ENCODE peak calls at places on chromosome 13, in seven cellular contexts. X, N, R, M, E, I and S are unnamed samples.

GRCh38 chr13:106277483-106278154 is 257.8 kb downstream of the EFNB2 start:
- DNase-seq in X (no peak), N (peak), R (no peak), M (no peak), E (no peak), I (no peak), S (no peak)

GRCh38 chr13:101949681-101950080 is 452.2 kb downstream of the FGF14 start:
- DNase-seq in X (no peak), N (no peak), R (no peak), M (no peak), E (no peak), I (no peak), S (no peak)

GRCh38 chr13:106155411-106155810 is 380.1 kb downstream of the EFNB2 start:
- DNase-seq in X (peak), N (no peak), R (no peak), M (no peak), E (no peak), I (peak), S (no peak)

GRCh38 chr13:68064371-68064770 is 834.2 kb upstream of the PCDH9 start:
- DNase-seq in X (no peak), N (no peak), R (no peak), M (no peak), E (no peak), I (no peak), S (no peak)

GRCh38 chr13:27450921-27451461 is 627 bp upstream of the MTIF3 start:
- DNase-seq in X (peak), N (peak), R (peak), M (no peak), E (peak), I (peak), S (no peak)

GRCh38 chr13:113864303-113864890 is 521 bp upstream of the GAS6 start:
- DNase-seq in X (no peak), N (no peak), R (peak), M (no peak), E (peak), I (peak), S (no peak)

GRCh38 chr13:50539791-50540530 is 303.5 kb downstream of the DLEU7 start:
- DNase-seq in X (no peak), N (no peak), R (no peak), M (no peak), E (no peak), I (no peak), S (no peak)

GRCh38 chr13:109427148-109427547 is 359.2 kb downstream of the IRS2 start:
- DNase-seq in X (no peak), N (no peak), R (no peak), M (no peak), E (no peak), I (no peak), S (no peak)

GRCh38 chr13:45108716-45109706 is 11.3 kb upstream of the GTF2F2 start:
- DNase-seq in X (peak), N (no peak), R (no peak), M (no peak), E (no peak), I (peak), S (no peak)

GRCh38 chr13:87295636-87296035 is 375.5 kb upstream of the SLITRK5 start:
- DNase-seq in X (no peak), N (no peak), R (no peak), M (no peak), E (no peak), I (no peak), S (no peak)

GRCh38 chr13:104937881-104938280 is 1597.6 kb downstream of the EFNB2 start:
- DNase-seq in X (no peak), N (no peak), R (no peak), M (no peak), E (no peak), I (no peak), S (no peak)

GRCh38 chr13:41463823-41464602 is 6.7 kb downstream of the RGCC start:
- DNase-seq in X (no peak), N (no peak), R (no peak), M (no peak), E (no peak), I (no peak), S (no peak)

GRCh38 chr13:28609936-28610335 is 49.0 kb upstream of the POMP start:
- DNase-seq in X (no peak), N (no peak), R (no peak), M (peak), E (no peak), I (peak), S (peak)

GRCh38 chr13:24208314-24208713 is 47.8 kb downstream of the SPATA13 start:
- DNase-seq in X (peak), N (no peak), R (no peak), M (peak), E (no peak), I (peak), S (peak)

GRCh38 chr13:80131204-80131603 is 209.7 kb downstream of the SPRY2 start:
- DNase-seq in X (no peak), N (peak), R (peak), M (no peak), E (no peak), I (peak), S (no peak)

GRCh38 chr13:33284016-33284415 is 1.5 kb downstream of the STARD13 start:
- DNase-seq in X (no peak), N (no peak), R (no peak), M (no peak), E (no peak), I (peak), S (no peak)

GRCh38 chr13:54573186-54573585 is 1544.6 kb downstream of the OLFM4 start:
- DNase-seq in X (no peak), N (no peak), R (no peak), M (no peak), E (no peak), I (no peak), S (no peak)

GRCh38 chr13:113566227-113566561 is 18.4 kb upstream of the TFDP1 start:
- DNase-seq in X (no peak), N (no peak), R (no peak), M (no peak), E (peak), I (no peak), S (no peak)

GRCh38 chr13:44465318-44465717 is 91.7 kb downstream of the SERP2 start:
- DNase-seq in X (no peak), N (no peak), R (no peak), M (no peak), E (no peak), I (peak), S (no peak)

GRCh38 chr13:45658586-45659235 is 43.2 kb upstream of the ERICH6B start:
- DNase-seq in X (no peak), N (no peak), R (no peak), M (no peak), E (no peak), I (peak), S (peak)

GRCh38 chr13:83798731-83799130 is 83.5 kb downstream of the SLITRK1 start:
- DNase-seq in X (no peak), N (no peak), R (no peak), M (no peak), E (no peak), I (no peak), S (peak)

DNA sequence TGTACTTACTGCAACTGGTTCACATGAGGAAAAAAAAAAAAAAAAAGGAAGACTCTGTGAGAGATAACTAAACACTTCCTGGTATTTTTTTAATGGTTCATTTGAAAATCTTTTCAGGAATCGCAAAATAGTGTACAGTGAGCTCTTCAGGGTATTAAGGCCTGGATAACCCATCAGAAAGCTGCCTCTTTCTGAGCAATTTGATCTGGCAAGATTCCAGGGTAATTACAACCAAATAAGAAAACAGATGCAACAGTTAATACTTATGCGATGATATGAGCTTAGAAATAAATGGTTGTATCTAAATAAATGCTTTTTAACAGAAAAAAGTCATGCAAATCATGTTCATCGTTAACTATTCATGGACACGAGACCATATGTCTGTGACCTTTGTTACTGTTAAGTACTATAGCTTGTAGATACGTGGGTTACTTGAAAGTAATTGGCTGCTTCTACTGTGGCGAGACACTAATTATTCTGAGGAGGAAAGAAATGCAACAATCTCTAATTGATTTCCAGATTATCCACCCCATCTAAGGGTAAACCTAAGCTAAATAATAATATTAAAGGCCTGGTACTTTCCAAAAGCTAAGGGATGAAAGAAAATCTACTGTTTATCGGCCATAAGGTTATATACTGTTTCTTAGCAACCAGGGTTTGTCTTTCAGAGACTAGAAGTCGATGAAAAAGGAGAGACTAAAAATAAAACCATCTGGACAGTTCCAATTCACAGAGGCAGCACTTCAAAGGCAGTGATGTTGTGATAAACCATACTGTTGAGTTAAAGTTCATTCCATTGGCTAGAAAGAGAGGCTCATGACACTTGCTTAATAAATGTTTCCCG is 1.7 kb downstream of the EPSTI1 start:
- DNase-seq in X (no peak), N (no peak), R (peak), M (no peak), E (no peak), I (peak), S (no peak)
- H3K4me3 ChIP-seq in X (peak), N (no peak), R (no peak), M (no peak), E (no peak), I (no peak), S (no peak)

GRCh38 chr13:75762066-75762937 is 126.2 kb downstream of the LMO7 start:
- DNase-seq in X (no peak), N (no peak), R (no peak), M (no peak), E (no peak), I (no peak), S (no peak)

GRCh38 chr13:75759531-75759930 is 123.4 kb downstream of the LMO7 start:
- DNase-seq in X (no peak), N (no peak), R (no peak), M (no peak), E (no peak), I (no peak), S (no peak)

GRCh38 chr13:75762967-75763366 is 126.8 kb downstream of the LMO7 start:
- DNase-seq in X (no peak), N (no peak), R (no peak), M (no peak), E (no peak), I (no peak), S (no peak)

GRCh38 chr13:75761373-75761772 is 125.2 kb downstream of the LMO7 start:
- DNase-seq in X (no peak), N (no peak), R (no peak), M (no peak), E (no peak), I (no peak), S (no peak)

DNA sequence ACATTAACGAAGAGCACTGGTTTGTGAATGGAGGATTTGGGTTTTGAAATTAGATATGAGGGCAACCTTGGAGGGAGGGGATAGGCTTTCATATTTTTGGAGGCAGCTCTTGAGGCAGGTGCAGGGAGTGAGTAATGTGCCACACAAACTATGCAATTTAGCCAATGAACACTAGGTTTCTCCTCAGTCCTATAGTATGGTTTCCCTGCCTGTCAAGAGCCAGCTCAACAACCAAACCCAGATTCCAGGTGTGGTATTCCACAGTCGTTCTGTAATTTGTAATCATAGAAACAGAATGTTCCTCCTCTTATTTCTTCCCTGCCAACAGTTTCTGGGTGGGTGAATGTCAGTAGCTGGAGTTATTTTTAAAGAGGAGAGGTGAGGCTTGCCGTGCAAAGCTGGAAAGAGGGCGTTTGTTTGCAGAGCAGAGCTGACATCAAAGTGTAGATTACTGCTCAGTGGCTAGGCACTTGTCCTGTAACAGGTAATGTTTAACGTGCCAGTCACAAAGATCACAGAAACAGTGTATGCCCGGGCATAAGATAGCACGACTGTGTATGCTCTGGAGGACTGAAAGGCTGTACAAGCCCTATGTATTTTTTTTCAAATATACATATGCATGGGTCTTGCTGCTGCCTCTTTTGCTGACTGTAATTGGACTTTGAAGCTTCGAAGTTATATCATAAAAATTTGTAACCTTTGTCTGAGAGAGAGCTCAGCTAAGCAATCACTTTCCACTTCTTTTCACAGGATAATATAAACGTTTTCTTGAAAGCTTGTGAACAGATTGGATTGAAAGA is 124.3 kb downstream of the LMO7 start:
- DNase-seq in X (no peak), N (no peak), R (no peak), M (no peak), E (no peak), I (peak), S (no peak)
- H3K4me3 ChIP-seq in X (peak), N (no peak), R (no peak), M (no peak), E (no peak), I (no peak), S (no peak)

DNA sequence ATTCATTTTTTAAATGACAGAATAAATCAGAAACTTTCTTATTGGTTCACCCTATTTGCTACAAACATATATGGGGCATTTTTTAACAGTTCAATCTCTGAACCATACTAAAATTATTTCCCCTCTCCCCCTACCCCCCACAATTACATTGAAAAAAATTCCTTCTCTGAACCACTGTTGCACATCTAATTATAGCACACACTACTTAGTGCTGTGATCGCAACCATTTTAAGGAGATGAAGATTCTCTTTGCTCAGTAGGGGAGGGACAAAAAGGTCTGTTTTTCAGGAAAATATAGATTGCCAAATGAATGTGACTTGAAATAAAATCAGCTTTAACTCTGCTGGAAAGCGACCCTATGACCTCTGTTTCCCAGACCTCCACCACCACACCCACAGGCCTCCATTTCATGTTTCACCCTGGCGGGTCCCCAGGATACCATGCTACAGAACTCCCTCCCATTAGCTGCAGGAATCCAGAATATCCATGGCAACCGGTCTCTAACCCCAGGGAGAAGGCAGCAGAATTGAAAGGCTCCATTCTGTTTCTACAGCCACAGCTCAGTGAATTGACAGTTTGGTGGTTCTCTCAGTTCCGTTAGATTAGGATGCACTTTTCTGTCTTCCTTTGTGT is 286.4 kb downstream of the TBC1D4 start:
- DNase-seq in X (no peak), N (peak), R (no peak), M (no peak), E (no peak), I (peak), S (no peak)
- H3K4me3 ChIP-seq in X (no peak), N (peak), R (no peak), M (no peak), E (no peak), I (no peak), S (no peak)

GRCh38 chr13:112065867-112066623 is 904 bp upstream of the SOX1 start:
- DNase-seq in X (no peak), N (peak), R (no peak), M (no peak), E (peak), I (no peak), S (no peak)
- H3K4me3 ChIP-seq in X (no peak), N (peak), R (no peak), M (no peak), E (no peak), I (no peak), S (no peak)

DNA sequence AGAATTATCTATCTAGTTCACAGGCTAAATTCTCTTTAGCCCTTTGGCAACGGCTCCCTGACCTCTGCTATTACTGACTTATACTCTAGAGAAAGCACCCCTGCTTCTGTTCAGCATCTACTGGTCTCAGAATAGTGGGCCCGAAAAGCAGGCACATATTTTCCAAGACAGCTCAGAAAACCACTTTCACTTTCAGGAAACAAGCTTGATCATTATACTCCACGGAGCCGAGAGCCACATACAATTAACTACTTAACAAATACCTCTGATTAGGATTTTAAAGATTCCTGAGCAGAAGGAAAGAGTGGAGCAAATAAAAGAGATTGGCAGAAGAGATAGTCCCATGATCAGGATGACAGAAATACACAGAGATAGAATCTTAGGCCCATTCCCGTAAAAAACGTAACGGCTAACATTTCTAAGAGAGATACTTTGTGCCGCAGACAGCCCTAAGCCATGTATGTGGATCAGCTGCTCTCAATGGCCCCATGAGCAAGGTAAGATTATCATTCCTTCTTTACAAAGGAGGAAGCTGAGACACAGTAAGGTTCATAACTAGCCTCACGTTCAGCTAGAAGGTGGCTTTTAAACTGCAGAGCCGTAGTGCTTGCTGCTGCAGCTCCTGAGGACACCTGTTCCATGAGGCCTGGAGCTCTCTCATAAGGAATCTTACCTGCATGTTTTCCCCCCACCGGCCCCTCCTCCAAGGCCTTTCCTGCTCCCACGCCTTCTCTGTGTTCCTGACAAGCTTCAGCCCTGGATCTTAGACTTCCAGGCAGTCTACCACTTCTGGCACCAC is 227.2 kb downstream of the FOXO1 start:
- DNase-seq in X (no peak), N (no peak), R (no peak), M (no peak), E (no peak), I (peak), S (no peak)
- H3K4me3 ChIP-seq in X (peak), N (no peak), R (no peak), M (no peak), E (no peak), I (no peak), S (no peak)

GRCh38 chr13:51729853-51730553 is 74.0 kb downstream of the DHRS12 start:
- DNase-seq in X (no peak), N (no peak), R (no peak), M (peak), E (peak), I (peak), S (peak)
- H3K4me3 ChIP-seq in X (no peak), N (no peak), R (no peak), M (peak), E (no peak), I (no peak), S (no peak)